ENCODE peak calls at places on chromosomes 2 and 18, in eight cellular contexts. One of them, this sample, is unnamed.

GRCh38 chr2:16218651-16219050 is 278.3 kb downstream of the MYCN start:
- DNase-seq in cardiac fibroblast: no peak
- DNase-seq in tibial artery: peak; percentile 16
- DNase-seq in OCI-LY7: peak; percentile 4
- DNase-seq in osteoblast: no peak
- DNase-seq in cardiac muscle cell: peak; percentile 53
- DNase-seq in fibroblast of lung: no peak
- DNase-seq in heart right ventricle: no peak
- DNase-seq in this sample: no peak

GRCh38 chr2:157348291-157348921 is 22.8 kb upstream of the ERMN start:
- DNase-seq in cardiac fibroblast: no peak
- DNase-seq in tibial artery: no peak
- DNase-seq in OCI-LY7: no peak
- DNase-seq in osteoblast: no peak
- DNase-seq in cardiac muscle cell: no peak
- DNase-seq in fibroblast of lung: no peak
- DNase-seq in heart right ventricle: no peak
- DNase-seq in this sample: no peak

GRCh38 chr2:128549646-128550260 is 231.1 kb upstream of the HS6ST1 start:
- DNase-seq in cardiac fibroblast: no peak
- DNase-seq in tibial artery: no peak
- DNase-seq in OCI-LY7: no peak
- DNase-seq in osteoblast: no peak
- DNase-seq in cardiac muscle cell: no peak
- DNase-seq in fibroblast of lung: peak; percentile 27
- DNase-seq in heart right ventricle: no peak
- DNase-seq in this sample: no peak

GRCh38 chr2:205868773-205869333 is 186.6 kb downstream of the NRP2 start:
- DNase-seq in cardiac fibroblast: peak; percentile 76
- DNase-seq in tibial artery: no peak
- DNase-seq in OCI-LY7: no peak
- DNase-seq in osteoblast: peak; percentile 83
- DNase-seq in cardiac muscle cell: no peak
- DNase-seq in fibroblast of lung: peak; percentile 38
- DNase-seq in heart right ventricle: no peak
- DNase-seq in this sample: no peak

GRCh38 chr2:60794271-60794863 is 38.3 kb downstream of the PAPOLG start:
- DNase-seq in cardiac fibroblast: peak; percentile 45
- DNase-seq in tibial artery: no peak
- DNase-seq in OCI-LY7: peak; percentile 64
- DNase-seq in osteoblast: peak; percentile 73
- DNase-seq in cardiac muscle cell: no peak
- DNase-seq in fibroblast of lung: peak; percentile 46
- DNase-seq in heart right ventricle: no peak
- DNase-seq in this sample: no peak

GRCh38 chr2:3207091-3207491 is 170.5 kb downstream of the EIPR1 start:
- DNase-seq in cardiac fibroblast: no peak
- DNase-seq in tibial artery: no peak
- DNase-seq in OCI-LY7: no peak
- DNase-seq in osteoblast: no peak
- DNase-seq in cardiac muscle cell: no peak
- DNase-seq in fibroblast of lung: no peak
- DNase-seq in heart right ventricle: no peak
- DNase-seq in this sample: no peak

GRCh38 chr2:102826904-102827303 is 65.1 kb downstream of the TMEM182 start:
- DNase-seq in cardiac fibroblast: no peak
- DNase-seq in tibial artery: no peak
- DNase-seq in OCI-LY7: no peak
- DNase-seq in osteoblast: no peak
- DNase-seq in cardiac muscle cell: peak; percentile 88
- DNase-seq in fibroblast of lung: peak; percentile 58
- DNase-seq in heart right ventricle: peak; percentile 44
- DNase-seq in this sample: no peak

GRCh38 chr2:47208852-47209606 is 53.9 kb upstream of the STPG4 start:
- DNase-seq in cardiac fibroblast: no peak
- DNase-seq in tibial artery: no peak
- DNase-seq in OCI-LY7: no peak
- DNase-seq in osteoblast: no peak
- DNase-seq in cardiac muscle cell: no peak
- DNase-seq in fibroblast of lung: peak; percentile 83
- DNase-seq in heart right ventricle: no peak
- DNase-seq in this sample: no peak

GRCh38 chr18:59820663-59821062 is 79.1 kb upstream of the PMAIP1 start:
- DNase-seq in cardiac fibroblast: peak; percentile 31
- DNase-seq in tibial artery: no peak
- DNase-seq in OCI-LY7: no peak
- DNase-seq in osteoblast: no peak
- DNase-seq in cardiac muscle cell: no peak
- DNase-seq in fibroblast of lung: peak; percentile 36
- DNase-seq in heart right ventricle: no peak
- DNase-seq in this sample: no peak

GRCh38 chr2:151289972-151290335 is 486 bp upstream of the NMI start:
- DNase-seq in cardiac fibroblast: peak; percentile 81
- DNase-seq in tibial artery: no peak
- DNase-seq in OCI-LY7: no peak
- DNase-seq in osteoblast: no peak
- DNase-seq in cardiac muscle cell: no peak
- DNase-seq in fibroblast of lung: peak; percentile 73
- DNase-seq in heart right ventricle: no peak
- DNase-seq in this sample: no peak

GRCh38 chr18:32548688-32549087 is 78.0 kb upstream of the GAREM1 start:
- DNase-seq in cardiac fibroblast: peak; percentile 10
- DNase-seq in tibial artery: no peak
- DNase-seq in OCI-LY7: no peak
- DNase-seq in osteoblast: peak; percentile 8
- DNase-seq in cardiac muscle cell: peak; percentile 34
- DNase-seq in fibroblast of lung: no peak
- DNase-seq in heart right ventricle: no peak
- DNase-seq in this sample: no peak

GRCh38 chr2:234996041-234996440 is 44.2 kb downstream of the SH3BP4 start:
- DNase-seq in cardiac fibroblast: no peak
- DNase-seq in tibial artery: no peak
- DNase-seq in OCI-LY7: no peak
- DNase-seq in osteoblast: no peak
- DNase-seq in cardiac muscle cell: no peak
- DNase-seq in fibroblast of lung: no peak
- DNase-seq in heart right ventricle: no peak
- DNase-seq in this sample: no peak

GRCh38 chr2:13006829-13007715 is 290.3 kb downstream of the TRIB2 start:
- DNase-seq in cardiac fibroblast: peak; percentile 87
- DNase-seq in tibial artery: peak; percentile 65
- DNase-seq in OCI-LY7: peak; percentile 61
- DNase-seq in osteoblast: peak; percentile 22
- DNase-seq in cardiac muscle cell: peak; percentile 84
- DNase-seq in fibroblast of lung: peak; percentile 78
- DNase-seq in heart right ventricle: peak; percentile 25
- DNase-seq in this sample: no peak

GRCh38 chr2:21770787-21771186 is 647.0 kb downstream of the TDRD15 start:
- DNase-seq in cardiac fibroblast: no peak
- DNase-seq in tibial artery: no peak
- DNase-seq in OCI-LY7: no peak
- DNase-seq in osteoblast: no peak
- DNase-seq in cardiac muscle cell: no peak
- DNase-seq in fibroblast of lung: no peak
- DNase-seq in heart right ventricle: no peak
- DNase-seq in this sample: no peak

DNA sequence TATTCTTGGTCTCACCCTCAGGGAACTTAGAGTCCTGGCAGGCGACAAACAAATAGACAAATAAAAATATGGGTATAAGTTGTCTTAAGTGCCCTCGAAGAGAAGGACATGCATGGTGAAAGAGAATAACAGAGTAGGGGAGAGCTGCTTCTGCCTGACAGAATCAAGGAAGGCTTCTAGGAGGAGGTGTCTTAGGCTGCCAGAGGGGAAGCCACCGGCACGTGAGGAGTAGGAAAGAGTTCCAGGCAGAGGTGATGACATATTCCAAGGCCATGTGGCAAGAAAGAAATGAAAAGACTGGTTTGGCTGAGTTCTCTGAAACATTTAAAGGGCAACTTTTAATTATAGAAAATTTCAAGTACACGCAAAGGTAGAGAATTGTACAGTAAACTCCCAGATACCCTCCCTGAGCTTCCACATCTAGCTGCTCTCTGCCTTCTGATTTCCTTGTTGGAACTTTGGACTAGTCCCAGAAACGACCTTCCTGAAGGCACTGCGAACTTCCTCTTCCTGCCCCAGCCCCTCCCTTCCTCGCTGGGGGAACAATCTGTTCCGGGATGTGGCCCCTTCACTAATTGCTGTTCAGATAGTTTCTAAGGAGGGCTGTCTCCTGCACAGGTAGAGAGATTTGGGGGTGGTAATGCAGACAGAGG is 91.7 kb downstream of the DYSF start:
- DNase-seq in cardiac fibroblast: peak; percentile 35
- DNase-seq in tibial artery: peak; percentile 48
- DNase-seq in OCI-LY7: no peak
- DNase-seq in osteoblast: no peak
- DNase-seq in cardiac muscle cell: no peak
- DNase-seq in fibroblast of lung: no peak
- DNase-seq in heart right ventricle: no peak
- DNase-seq in this sample: no peak
- H3K4me3 ChIP-seq in cardiac fibroblast: no peak overlapping the region
- H3K4me3 ChIP-seq in tibial artery: no peak overlapping the region
- H3K4me3 ChIP-seq in OCI-LY7: peak overlapping the region; percentile 9
- H3K4me3 ChIP-seq in osteoblast: no peak overlapping the region
- H3K4me3 ChIP-seq in cardiac muscle cell: no peak overlapping the region
- H3K4me3 ChIP-seq in fibroblast of lung: no peak overlapping the region
- H3K4me3 ChIP-seq in heart right ventricle: no peak overlapping the region
- H3K4me3 ChIP-seq in this sample: peak overlapping the region; percentile 29

GRCh38 chr2:44964704-44965343 is 23.3 kb downstream of the SIX3 start:
- DNase-seq in cardiac fibroblast: no peak
- DNase-seq in tibial artery: no peak
- DNase-seq in OCI-LY7: peak; percentile 49
- DNase-seq in osteoblast: peak; percentile 79
- DNase-seq in cardiac muscle cell: no peak
- DNase-seq in fibroblast of lung: no peak
- DNase-seq in heart right ventricle: no peak
- DNase-seq in this sample: no peak
- TF ChIP-seq CTCF in cardiac fibroblast: peak; percentile 31
- TF ChIP-seq CTCF in tibial artery: no peak
- TF ChIP-seq CTCF in OCI-LY7: peak; percentile 68
- TF ChIP-seq CTCF in osteoblast: peak; percentile 32
- TF ChIP-seq CTCF in cardiac muscle cell: no peak
- TF ChIP-seq CTCF in fibroblast of lung: peak; percentile 26
- TF ChIP-seq CTCF in heart right ventricle: peak; percentile 21
- TF ChIP-seq CTCF in this sample: no peak

GRCh38 chr2:237934186-237934585 is 32.6 kb upstream of the UBE2F start:
- DNase-seq in cardiac fibroblast: no peak
- DNase-seq in tibial artery: peak; percentile 33
- DNase-seq in OCI-LY7: no peak
- DNase-seq in osteoblast: peak; percentile 57
- DNase-seq in cardiac muscle cell: no peak
- DNase-seq in fibroblast of lung: no peak
- DNase-seq in heart right ventricle: no peak
- DNase-seq in this sample: no peak
- H3K4me3 ChIP-seq in cardiac fibroblast: no peak overlapping the region
- H3K4me3 ChIP-seq in tibial artery: no peak overlapping the region
- H3K4me3 ChIP-seq in OCI-LY7: no peak overlapping the region
- H3K4me3 ChIP-seq in osteoblast: no peak overlapping the region
- H3K4me3 ChIP-seq in cardiac muscle cell: no peak overlapping the region
- H3K4me3 ChIP-seq in fibroblast of lung: no peak overlapping the region
- H3K4me3 ChIP-seq in heart right ventricle: no peak overlapping the region
- H3K4me3 ChIP-seq in this sample: no peak overlapping the region

DNA sequence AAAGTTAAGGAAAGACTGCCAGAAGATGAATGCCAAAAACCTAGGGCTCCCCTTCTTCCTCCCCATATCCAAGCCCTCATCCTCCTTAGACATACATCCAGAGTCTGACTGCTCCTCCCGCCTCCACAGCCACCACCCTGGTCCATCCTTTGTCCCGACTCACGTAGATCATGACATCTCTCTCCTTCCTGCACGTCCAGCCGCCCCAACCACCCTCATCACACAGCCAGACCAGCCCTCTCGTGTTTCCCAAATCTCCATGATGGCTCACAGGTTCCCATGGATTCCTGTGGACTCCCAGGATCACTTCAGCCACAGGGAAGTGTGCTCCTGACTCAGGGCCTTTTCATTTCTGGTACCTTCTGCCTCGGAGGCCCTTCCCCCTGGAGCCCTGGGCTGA is 47.8 kb upstream of the CAB39 start:
- DNase-seq in cardiac fibroblast: no peak
- DNase-seq in tibial artery: no peak
- DNase-seq in OCI-LY7: no peak
- DNase-seq in osteoblast: no peak
- DNase-seq in cardiac muscle cell: no peak
- DNase-seq in fibroblast of lung: no peak
- DNase-seq in heart right ventricle: no peak
- DNase-seq in this sample: no peak
- TF ChIP-seq CTCF in cardiac fibroblast: no peak
- TF ChIP-seq CTCF in tibial artery: no peak
- TF ChIP-seq CTCF in OCI-LY7: no peak
- TF ChIP-seq CTCF in osteoblast: no peak
- TF ChIP-seq CTCF in cardiac muscle cell: no peak
- TF ChIP-seq CTCF in fibroblast of lung: no peak
- TF ChIP-seq CTCF in heart right ventricle: no peak
- TF ChIP-seq CTCF in this sample: no peak

GRCh38 chr2:63845866-63846265 is 4.2 kb downstream of the UGP2 start:
- DNase-seq in cardiac fibroblast: no peak
- DNase-seq in tibial artery: no peak
- DNase-seq in OCI-LY7: no peak
- DNase-seq in osteoblast: no peak
- DNase-seq in cardiac muscle cell: no peak
- DNase-seq in fibroblast of lung: no peak
- DNase-seq in heart right ventricle: no peak
- DNase-seq in this sample: no peak

GRCh38 chr2:63843093-63843492 is 1.4 kb downstream of the UGP2 start:
- DNase-seq in cardiac fibroblast: peak; percentile 30
- DNase-seq in tibial artery: no peak
- DNase-seq in OCI-LY7: no peak
- DNase-seq in osteoblast: no peak
- DNase-seq in cardiac muscle cell: no peak
- DNase-seq in fibroblast of lung: no peak
- DNase-seq in heart right ventricle: no peak
- DNase-seq in this sample: no peak

GRCh38 chr2:63844616-63845015 is 2.9 kb downstream of the UGP2 start:
- DNase-seq in cardiac fibroblast: no peak
- DNase-seq in tibial artery: no peak
- DNase-seq in OCI-LY7: no peak
- DNase-seq in osteoblast: no peak
- DNase-seq in cardiac muscle cell: no peak
- DNase-seq in fibroblast of lung: no peak
- DNase-seq in heart right ventricle: no peak
- DNase-seq in this sample: no peak

GRCh38 chr2:63842149-63843061 is 709 bp downstream of the UGP2 start:
- DNase-seq in cardiac fibroblast: peak; percentile 79
- DNase-seq in tibial artery: peak; percentile 77
- DNase-seq in OCI-LY7: peak; percentile 31
- DNase-seq in osteoblast: peak; percentile 68
- DNase-seq in cardiac muscle cell: peak; percentile 61
- DNase-seq in fibroblast of lung: peak; percentile 93
- DNase-seq in heart right ventricle: peak; percentile 13
- DNase-seq in this sample: no peak

GRCh38 chr2:63843791-63844190 is 2.1 kb downstream of the UGP2 start:
- DNase-seq in cardiac fibroblast: no peak
- DNase-seq in tibial artery: no peak
- DNase-seq in OCI-LY7: no peak
- DNase-seq in osteoblast: no peak
- DNase-seq in cardiac muscle cell: no peak
- DNase-seq in fibroblast of lung: no peak
- DNase-seq in heart right ventricle: no peak
- DNase-seq in this sample: no peak
- H3K4me3 ChIP-seq in cardiac fibroblast: no peak overlapping the region
- H3K4me3 ChIP-seq in tibial artery: peak overlapping the region; percentile 72
- H3K4me3 ChIP-seq in OCI-LY7: peak overlapping the region; percentile 79
- H3K4me3 ChIP-seq in osteoblast: no peak overlapping the region
- H3K4me3 ChIP-seq in cardiac muscle cell: peak overlapping the region; percentile 54
- H3K4me3 ChIP-seq in fibroblast of lung: peak overlapping the region; percentile 70
- H3K4me3 ChIP-seq in heart right ventricle: peak overlapping the region; percentile 88
- H3K4me3 ChIP-seq in this sample: no peak overlapping the region

GRCh38 chr2:66919286-66919685 is 477.8 kb upstream of the ETAA1 start:
- DNase-seq in cardiac fibroblast: no peak
- DNase-seq in tibial artery: no peak
- DNase-seq in OCI-LY7: no peak
- DNase-seq in osteoblast: no peak
- DNase-seq in cardiac muscle cell: no peak
- DNase-seq in fibroblast of lung: no peak
- DNase-seq in heart right ventricle: no peak
- DNase-seq in this sample: no peak
- TF ChIP-seq CTCF in cardiac fibroblast: no peak
- TF ChIP-seq CTCF in tibial artery: no peak
- TF ChIP-seq CTCF in OCI-LY7: no peak
- TF ChIP-seq CTCF in osteoblast: no peak
- TF ChIP-seq CTCF in cardiac muscle cell: no peak
- TF ChIP-seq CTCF in fibroblast of lung: no peak
- TF ChIP-seq CTCF in heart right ventricle: no peak
- TF ChIP-seq CTCF in this sample: no peak

This sample was measured in esophagus squamous epithelium.